ENCODE peak calls at places on chromosomes 4 and X, in six cellular contexts. V, X, A, K, E and F are unnamed samples.

GRCh38 chrX:55452825-55453124 is 848 bp downstream of the MAGEH1 start:
- DNase-seq in E (no peak), X (no peak), A (no peak), K (no peak), V (no peak), F (no peak)

GRCh38 chrX:78384486-78384885 is 57.1 kb upstream of the CYSLTR1 start:
- DNase-seq in K (no peak), X (no peak), E (peak; percentile 72), V (no peak), A (no peak), F (no peak)

GRCh38 chr4:184599492-184600135 is 49.6 kb downstream of the CASP3 start:
- DNase-seq in K (no peak), A (no peak), X (no peak), E (peak; percentile 37), V (no peak), F (no peak)

GRCh38 chr4:14345356-14345775 is 656.9 kb upstream of the CPEB2 start:
- DNase-seq in E (peak; percentile 41), K (peak; percentile 13), V (no peak), A (no peak), X (no peak), F (no peak)

GRCh38 chrX:151505796-151506195 is 57.7 kb upstream of the PASD1 start:
- DNase-seq in A (no peak), V (no peak), K (peak; percentile 9), X (no peak), E (peak; percentile 44), F (no peak)

GRCh38 chr4:152605641-152606304 is 69.9 kb upstream of the FBXW7 start:
- DNase-seq in E (no peak), X (no peak), K (no peak), A (no peak), V (no peak), F (no peak)

GRCh38 chr4:6873792-6874461 is 35.7 kb upstream of the TBC1D14 start:
- DNase-seq in V (peak; percentile 76), X (peak; percentile 62), K (peak; percentile 72), A (peak; percentile 77), E (peak; percentile 64), F (no peak)

GRCh38 chrX:129980540-129981206 is 1.8 kb upstream of the BCORL1 start:
- DNase-seq in K (peak; percentile 10), X (peak; percentile 71), E (peak; percentile 15), V (no peak), A (peak; percentile 13), F (no peak)

GRCh38 chr4:108345862-108346530 is 177.3 kb upstream of the LEF1 start:
- DNase-seq in E (no peak), A (no peak), K (no peak), X (no peak), V (no peak), F (no peak)

GRCh38 chr4:25129926-25130325 is 30.3 kb downstream of the SEPSECS start:
- DNase-seq in A (no peak), K (no peak), V (no peak), X (no peak), E (no peak), F (no peak)

GRCh38 chr4:13611283-13611842 is 16.2 kb downstream of the BOD1L1 start:
- DNase-seq in E (no peak), V (no peak), A (no peak), K (no peak), X (no peak), F (no peak)

GRCh38 chr4:137994858-137995257 is 247.3 kb downstream of the SLC7A11 start:
- DNase-seq in A (no peak), V (no peak), K (no peak), E (no peak), X (no peak), F (no peak)

GRCh38 chrX:47623540-47624027 is 3.9 kb upstream of the SYN1 start:
- DNase-seq in A (no peak), K (no peak), X (no peak), V (peak; percentile 16), E (no peak), F (no peak)

GRCh38 chr4:157405070-157405469 is 184.5 kb downstream of the GRIA2 start:
- DNase-seq in E (no peak), X (no peak), K (no peak), V (no peak), A (no peak), F (no peak)

GRCh38 chr4:8860096-8860891 is 11.3 kb downstream of the HMX1 start:
- DNase-seq in K (no peak), E (no peak), A (no peak), V (no peak), X (no peak), F (no peak)

GRCh38 chr4:143286733-143287570 is 49.7 kb upstream of the GAB1 start:
- DNase-seq in K (no peak), V (no peak), X (no peak), E (peak; percentile 17), A (no peak), F (no peak)

GRCh38 chr4:24470681-24471622 is 113.4 kb downstream of the DHX15 start:
- DNase-seq in K (peak; percentile 35), A (no peak), X (peak; percentile 58), E (peak; percentile 7), V (no peak), F (no peak)

GRCh38 chr4:14607578-14607977 is 394.7 kb upstream of the CPEB2 start:
- DNase-seq in K (no peak), X (no peak), A (no peak), V (no peak), E (peak; percentile 58), F (no peak)

GRCh38 chr4:8262637-8263322 is 6.8 kb upstream of the HTRA3 start:
- DNase-seq in E (no peak), A (no peak), V (no peak), X (no peak), K (no peak), F (no peak)

GRCh38 chr4:18033111-18034085 is 11.8 kb upstream of the LCORL start:
- DNase-seq in E (no peak), A (no peak), X (no peak), K (no peak), V (no peak), F (no peak)
- H3K4me3 ChIP-seq in E (no peak overlapping the region), A (no peak overlapping the region), X (no peak overlapping the region), K (no peak overlapping the region), V (no peak overlapping the region), F (no peak overlapping the region)

GRCh38 chr4:94452476-94453300 is 946 bp downstream of the PDLIM5 start:
- DNase-seq in A (peak; percentile 3), V (peak; percentile 3), X (peak; percentile 81), E (peak; percentile 78), K (peak; percentile 77), F (peak; percentile 53)

GRCh38 chr4:94454405-94454804 is 2.7 kb downstream of the PDLIM5 start:
- DNase-seq in V (no peak), K (no peak), A (no peak), E (peak; percentile 34), X (no peak), F (no peak)

GRCh38 chr4:94453534-94453963 is 1.8 kb downstream of the PDLIM5 start:
- DNase-seq in K (no peak), X (no peak), V (no peak), E (peak; percentile 19), A (no peak), F (no peak)

GRCh38 chr4:94457692-94458106 is 6.0 kb downstream of the PDLIM5 start:
- DNase-seq in K (no peak), A (no peak), V (no peak), X (no peak), E (no peak), F (no peak)

DNA sequence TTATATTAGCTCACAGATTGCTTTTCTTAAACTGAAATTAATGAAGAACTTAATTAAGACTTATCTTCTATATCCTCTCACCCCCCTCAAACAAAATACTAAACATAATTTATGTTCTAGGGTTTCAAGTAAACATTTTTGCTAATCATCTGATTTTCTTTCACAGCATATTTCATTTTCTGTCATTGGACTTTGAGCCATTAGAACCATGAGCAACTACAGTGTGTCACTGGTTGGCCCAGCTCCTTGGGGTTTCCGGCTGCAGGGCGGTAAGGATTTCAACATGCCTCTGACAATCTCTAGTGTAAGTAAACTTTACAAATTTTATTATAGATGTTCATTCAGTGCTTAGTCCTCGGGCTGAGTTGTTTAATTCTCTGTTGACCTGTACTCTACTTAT is 3.3 kb downstream of the PDLIM5 start:
- DNase-seq in K (peak; percentile 23), E (peak; percentile 77), A (no peak), V (no peak), X (peak; percentile 72), F (peak; percentile 65)
- H3K4me1 ChIP-seq in K (peaks cover 23% of the 10 kb centered on the region), E (peaks cover 39% of the 10 kb centered on the region), A (peaks cover 18% of the 10 kb centered on the region), V (peaks cover 14% of the 10 kb centered on the region), X (no peaks in the 10 kb centered on the region), F (peaks cover 59% of the 10 kb centered on the region)

DNA sequence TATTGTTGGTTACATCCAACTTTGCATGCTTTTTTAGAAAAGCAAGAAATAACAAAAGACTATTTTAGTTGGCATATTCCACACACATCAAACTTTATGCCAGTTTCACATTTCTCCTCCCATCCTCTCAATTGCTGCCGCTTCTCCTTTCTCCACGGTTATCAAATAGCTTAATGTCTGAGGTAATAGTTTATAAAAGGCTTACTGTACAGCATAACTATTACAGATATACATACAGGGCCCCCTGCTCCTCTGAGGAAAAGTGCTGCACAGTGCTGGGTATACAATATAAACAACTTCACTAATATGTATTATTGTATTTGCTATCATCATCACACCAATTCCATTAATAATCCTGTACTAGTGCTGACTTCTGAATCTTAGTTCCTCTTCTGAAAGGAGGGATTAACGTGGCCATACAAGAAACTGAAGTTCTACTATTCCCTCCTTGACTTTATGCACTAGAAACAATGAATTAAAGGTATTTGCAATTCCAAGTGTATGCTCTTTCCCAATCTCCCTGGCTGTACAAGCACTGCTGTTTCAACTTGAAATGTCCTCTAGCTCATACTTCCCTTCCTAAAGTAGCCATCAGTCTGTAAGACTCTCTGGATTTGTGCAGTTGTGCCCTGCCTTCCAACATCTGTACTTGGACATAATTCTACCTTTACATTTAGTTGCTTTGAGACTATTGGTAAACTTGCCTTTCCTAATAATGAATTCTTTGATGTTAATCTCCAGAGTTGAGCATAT is 2.5 kb downstream of the CCNI start:
- DNase-seq in A (no peak), K (no peak), E (no peak), V (no peak), X (no peak), F (no peak)
- H3K4me3 ChIP-seq in A (peak overlapping the region; percentile 57), K (no peak overlapping the region), E (peak overlapping the region; percentile 94), V (no peak overlapping the region), X (peak overlapping the region; percentile 8), F (peak overlapping the region; percentile 99)

GRCh38 chr4:80454040-80454439 is 118.5 kb downstream of the CFAP299 start:
- DNase-seq in K (no peak), X (no peak), E (peak; percentile 88), A (no peak), V (no peak), F (no peak)

GRCh38 chr4:80454561-80454960 is 119.0 kb downstream of the CFAP299 start:
- DNase-seq in V (no peak), A (no peak), X (no peak), E (peak; percentile 55), K (no peak), F (no peak)

GRCh38 chr4:80452055-80452454 is 116.5 kb downstream of the CFAP299 start:
- DNase-seq in X (no peak), K (no peak), V (no peak), E (peak; percentile 32), A (no peak), F (no peak)

GRCh38 chr4:80448056-80448455 is 112.5 kb downstream of the CFAP299 start:
- DNase-seq in V (no peak), K (no peak), A (no peak), X (no peak), E (no peak), F (no peak)

DNA sequence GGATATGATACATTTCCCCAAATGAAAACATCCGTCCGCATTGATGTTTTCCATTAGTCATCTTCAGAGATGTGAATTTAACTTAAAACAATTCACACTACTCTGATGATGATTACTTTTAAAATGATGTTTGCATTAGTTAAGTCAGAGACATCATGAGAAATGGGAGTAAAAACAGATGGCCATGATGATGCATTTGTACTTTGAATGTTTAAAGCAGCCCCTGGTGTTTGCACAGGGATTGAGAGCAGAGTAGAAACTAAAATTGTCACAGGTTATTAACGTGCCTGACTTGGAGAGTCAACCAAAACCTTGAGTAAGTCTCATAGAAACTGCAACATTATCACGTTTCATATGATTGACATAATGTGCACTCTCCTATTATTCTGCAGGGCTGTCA is 117.2 kb downstream of the CFAP299 start:
- DNase-seq in V (no peak), E (peak; percentile 74), A (no peak), K (no peak), X (no peak), F (no peak)
- H3K4me1 ChIP-seq in V (no peaks in the 10 kb centered on the region), E (peaks cover 56% of the 10 kb centered on the region), A (no peaks in the 10 kb centered on the region), K (no peaks in the 10 kb centered on the region), X (no peaks in the 10 kb centered on the region), F (no peaks in the 10 kb centered on the region)